ENCODE peak calls at places on chromosomes 16 and 17, in five cellular contexts. B, Y, S, K and D are unnamed samples.

GRCh38 chr17:35684046-35684802 is 47.2 kb upstream of the RASL10B start:
- DNase-seq in B (peak; percentile 20), Y (no peak), S (no peak), K (no peak), D (no peak)

GRCh38 chr17:31877911-31878702 is 19.1 kb upstream of the COPRS start:
- DNase-seq in B (peak; percentile 56), Y (no peak), S (no peak), K (no peak), D (no peak)

GRCh38 chr16:85296859-85297698 is 184.8 kb upstream of the CIBAR2 start:
- DNase-seq in B (peak; percentile 68), Y (peak; percentile 21), S (peak; percentile 46), K (no peak), D (peak; percentile 56)

GRCh38 chr16:6207124-6207523 is 1109.5 kb upstream of the EEF2KMT start:
- DNase-seq in B (no peak), Y (no peak), S (no peak), K (no peak), D (peak; percentile 50)

GRCh38 chr17:58587713-58588117 is 73.3 kb upstream of the MTMR4 start:
- DNase-seq in B (peak; percentile 77), Y (peak; percentile 43), S (peak; percentile 39), K (peak; percentile 6), D (peak; percentile 55)

GRCh38 chr16:53789159-53789558 is 85.2 kb downstream of the FTO start:
- DNase-seq in B (no peak), Y (no peak), S (no peak), K (no peak), D (no peak)

GRCh38 chr17:39972271-39972670 is 8.3 kb upstream of the PSMD3 start:
- DNase-seq in B (no peak), Y (no peak), S (no peak), K (no peak), D (no peak)

GRCh38 chr17:63843387-63844292 is 1.2 kb upstream of the SMARCD2 start:
- DNase-seq in B (peak; percentile 81), Y (no peak), S (peak; percentile 35), K (no peak), D (peak; percentile 42)

GRCh38 chr17:41556931-41557330 is 14.9 kb downstream of the KRT9 start:
- DNase-seq in B (no peak), Y (no peak), S (no peak), K (no peak), D (no peak)

GRCh38 chr17:81397314-81398169 is 2.3 kb downstream of the BAHCC1 start:
- DNase-seq in B (peak; percentile 73), Y (peak; percentile 18), S (no peak), K (peak; percentile 47), D (peak; percentile 59)

GRCh38 chr17:41800601-41801373 is 11.0 kb downstream of the P3H4 start:
- DNase-seq in B (peak; percentile 28), Y (no peak), S (peak; percentile 65), K (no peak), D (peak; percentile 98)

GRCh38 chr17:40912506-40913220 is 24.8 kb downstream of the KRT23 start:
- DNase-seq in B (peak; percentile 42), Y (no peak), S (no peak), K (no peak), D (no peak)

GRCh38 chr16:89123001-89123830 is 29.6 kb downstream of the ACSF3 start:
- DNase-seq in B (no peak), Y (no peak), S (no peak), K (no peak), D (no peak)

GRCh38 chr16:17434006-17434405 is 36.8 kb downstream of the XYLT1 start:
- DNase-seq in B (no peak), Y (no peak), S (no peak), K (no peak), D (no peak)

GRCh38 chr17:8713315-8713714 is 31.3 kb downstream of the CCDC42 start:
- DNase-seq in B (no peak), Y (no peak), S (no peak), K (no peak), D (no peak)

GRCh38 chr17:82745524-82745923 is 6.3 kb upstream of the TBCD start:
- DNase-seq in B (no peak), Y (no peak), S (no peak), K (no peak), D (no peak)

GRCh38 chr16:2428051-2428786 is 1.0 kb upstream of the CCNF start:
- DNase-seq in B (peak; percentile 55), Y (no peak), S (no peak), K (no peak), D (peak; percentile 27)

GRCh38 chr17:16512011-16512410 is 20.0 kb upstream of the LRRC75A start:
- DNase-seq in B (no peak), Y (no peak), S (no peak), K (no peak), D (no peak)

GRCh38 chr16:88999457-89000206 is 22.6 kb upstream of the CBFA2T3 start:
- DNase-seq in B (no peak), Y (no peak), S (no peak), K (no peak), D (peak; percentile 5)

GRCh38 chr16:69706975-69707340 is 19.4 kb downstream of the NQO1 start:
- DNase-seq in B (no peak), Y (no peak), S (no peak), K (no peak), D (no peak)

GRCh38 chr16:86574646-86575045 is 3.7 kb upstream of the FOXL1 start:
- DNase-seq in B (no peak), Y (no peak), S (no peak), K (no peak), D (no peak)

GRCh38 chr16:11674001-11674817 is 6.0 kb downstream of the SNN start:
- DNase-seq in B (no peak), Y (no peak), S (no peak), K (no peak), D (no peak)

GRCh38 chr16:88430524-88431446 is 22.3 kb upstream of the ZFPM1 start:
- DNase-seq in B (peak; percentile 47), Y (no peak), S (peak; percentile 26), K (no peak), D (no peak)

GRCh38 chr17:10730956-10731879 is 1.4 kb upstream of the TMEM220 start:
- DNase-seq in B (no peak), Y (no peak), S (no peak), K (no peak), D (no peak)

GRCh38 chr16:30934827-30935557 is 11.6 kb downstream of the FBXL19 start:
- DNase-seq in B (peak; percentile 77), Y (no peak), S (no peak), K (no peak), D (no peak)

GRCh38 chr17:13114601-13115024 is 96.8 kb upstream of the ELAC2 start:
- DNase-seq in B (no peak), Y (no peak), S (no peak), K (no peak), D (peak; percentile 18)

GRCh38 chr17:57600092-57600491 is 145.0 kb downstream of the CCDC182 start:
- DNase-seq in B (no peak), Y (no peak), S (no peak), K (no peak), D (peak; percentile 45)